ENCODE peak calls at places on chromosome 2, in four cellular contexts. Q is PC-9, A is SIG-M5, B is Peyer's patch. K is an unnamed sample.

GRCh38 chr2:172556284-172557033 is 569 bp downstream of the PDK1 start:
- DNase-seq in Q (peak), B (peak), A (no peak), K (no peak)

GRCh38 chr2:232504438-232504837 is 15.8 kb upstream of the PRSS56 start:
- DNase-seq in B (no peak), A (no peak), Q (no peak), K (no peak)

GRCh38 chr2:8090748-8091700 is 590.8 kb upstream of the ID2 start:
- DNase-seq in B (peak), Q (no peak), A (no peak), K (no peak)

GRCh38 chr2:9336209-9336533 is 87.2 kb downstream of the ITGB1BP1 start:
- DNase-seq in B (no peak), A (no peak), Q (no peak), K (no peak)

GRCh38 chr2:64329848-64330247 is 124.1 kb upstream of the LGALSL start:
- DNase-seq in Q (peak), A (no peak), B (no peak), K (no peak)

GRCh38 chr2:671072-671471 is 6.1 kb downstream of the TMEM18 start:
- DNase-seq in B (no peak), A (no peak), Q (no peak), K (no peak)

GRCh38 chr2:225465827-225466226 is 66.3 kb downstream of the NYAP2 start:
- DNase-seq in A (no peak), Q (no peak), B (no peak), K (no peak)

GRCh38 chr2:152790883-152791282 is 72.5 kb downstream of the ARL6IP6 start:
- DNase-seq in Q (no peak), B (no peak), A (no peak), K (no peak)

GRCh38 chr2:191950132-191950885 is 103.4 kb upstream of the CAVIN2 start:
- DNase-seq in B (no peak), A (no peak), Q (no peak), K (no peak)